ENCODE peak calls at places on chromosomes 11 and 22, in seven cellular contexts. J, M, D, K, A, E and O are unnamed samples.

GRCh38 chr11:91776660-91777059 is 448.0 kb upstream of the FAT3 start:
- DNase-seq in A (no peak), M (no peak), E (no peak), K (no peak), J (no peak), D (no peak), O (no peak)

GRCh38 chr11:11387201-11387600 is 34.2 kb upstream of the CSNK2A3 start:
- DNase-seq in K (no peak), M (no peak), D (no peak), E (no peak), A (no peak), J (no peak), O (no peak)

GRCh38 chr11:117690484-117691205 is 106.4 kb downstream of the DSCAML1 start:
- DNase-seq in E (no peak), K (no peak), M (no peak), J (no peak), A (no peak), D (no peak), O (peak)

GRCh38 chr11:2385156-2386151 is 8.3 kb downstream of the CD81 start:
- DNase-seq in M (no peak), J (no peak), K (peak), D (no peak), E (peak), A (no peak), O (no peak)

GRCh38 chr11:10348650-10349280 is 43.9 kb downstream of the ADM start:
- DNase-seq in K (no peak), E (no peak), A (peak), D (no peak), J (no peak), M (no peak), O (peak)

GRCh38 chr11:42473116-42473515 is 838.7 kb upstream of the API5 start:
- DNase-seq in K (no peak), D (no peak), M (no peak), E (no peak), A (no peak), J (no peak), O (no peak)

GRCh38 chr11:29161216-29161615 is 855.6 kb downstream of the KCNA4 start:
- DNase-seq in E (no peak), J (no peak), D (no peak), M (no peak), A (no peak), K (no peak), O (no peak)

GRCh38 chr11:12211331-12212065 is 101.1 kb downstream of the MICAL2 start:
- DNase-seq in K (no peak), J (no peak), E (no peak), M (no peak), D (no peak), A (no peak), O (no peak)

GRCh38 chr11:66892926-66893325 is 36.1 kb downstream of the LRFN4 start:
- DNase-seq in J (no peak), E (no peak), A (no peak), M (no peak), D (no peak), K (no peak), O (no peak)

GRCh38 chr11:25855916-25856315 is 476.0 kb upstream of the ANO3 start:
- DNase-seq in M (no peak), D (no peak), K (no peak), J (no peak), A (no peak), E (no peak), O (no peak)

GRCh38 chr11:16166571-16166970 is 189.8 kb downstream of the SOX6 start:
- DNase-seq in M (no peak), K (no peak), D (no peak), A (no peak), E (no peak), J (no peak), O (no peak)

GRCh38 chr11:117823941-117824420 is 563 bp downstream of the FXYD2 start:
- DNase-seq in D (peak), M (no peak), A (no peak), E (no peak), J (no peak), K (peak), O (no peak)

GRCh38 chr22:35661377-35661937 is 13.2 kb downstream of the APOL6 start:
- DNase-seq in J (no peak), M (no peak), K (no peak), D (no peak), E (no peak), A (no peak), O (no peak)

GRCh38 chr22:49212466-49212865 is 615.2 kb downstream of the BRD1 start:
- DNase-seq in A (no peak), D (no peak), E (no peak), K (no peak), M (no peak), J (no peak), O (no peak)

GRCh38 chr22:20523118-20523983 is 15.9 kb downstream of the MED15 start:
- DNase-seq in E (no peak), J (no peak), A (peak), K (peak), D (no peak), M (no peak), O (peak)

GRCh38 chr11:65653229-65654225 is 9.2 kb downstream of the RELA start:
- DNase-seq in K (no peak), M (no peak), J (no peak), E (no peak), D (peak), A (peak), O (no peak)

GRCh38 chr11:10246991-10247390 is 47.0 kb downstream of the SBF2 start:
- DNase-seq in A (no peak), K (no peak), J (no peak), M (no peak), D (no peak), E (no peak), O (peak)

GRCh38 chr11:66546966-66547661 is 411 bp downstream of the ACTN3 start:
- DNase-seq in K (no peak), A (no peak), M (no peak), D (no peak), E (no peak), J (no peak), O (no peak)

GRCh38 chr11:79209540-79210266 is 231.1 kb downstream of the TENM4 start:
- DNase-seq in J (no peak), K (no peak), A (no peak), M (no peak), E (no peak), D (no peak), O (no peak)

GRCh38 chr11:11215058-11215815 is 137.8 kb downstream of the CSNK2A3 start:
- DNase-seq in K (no peak), J (no peak), A (no peak), E (no peak), D (no peak), M (no peak), O (no peak)

GRCh38 chr11:35912883-35913614 is 30.8 kb upstream of the LDLRAD3 start:
- DNase-seq in A (no peak), M (no peak), K (no peak), D (no peak), E (no peak), J (no peak), O (no peak)

GRCh38 chr11:63896071-63896470 is 20.9 kb downstream of the RCOR2 start:
- DNase-seq in E (no peak), K (no peak), D (peak), A (no peak), J (no peak), M (no peak), O (no peak)

GRCh38 chr11:123235687-123236261 is 40.7 kb upstream of the CLMP start:
- DNase-seq in A (no peak), E (no peak), K (no peak), D (no peak), M (no peak), J (no peak), O (no peak)

GRCh38 chr22:39594411-39594810 is 23.9 kb downstream of the CACNA1I start:
- DNase-seq in M (no peak), K (no peak), J (no peak), A (no peak), E (no peak), D (no peak), O (no peak)

GRCh38 chr11:118342503-118343161 is at the start of gene CD3D:
- DNase-seq in K (peak), M (peak), D (no peak), A (no peak), E (no peak), J (no peak), O (no peak)

GRCh38 chr11:46604796-46605195 is 11.0 kb upstream of the AMBRA1 start:
- DNase-seq in E (no peak), D (no peak), A (no peak), J (no peak), M (no peak), K (no peak), O (no peak)

GRCh38 chr11:122181372-122181771 is 65.4 kb upstream of the BLID start:
- DNase-seq in E (no peak), A (no peak), M (no peak), J (no peak), K (no peak), D (no peak), O (no peak)

GRCh38 chr11:112751763-112752162 is 209.5 kb upstream of the NCAM1 start:
- DNase-seq in M (no peak), A (no peak), D (no peak), J (no peak), E (no peak), K (no peak), O (no peak)

GRCh38 chr11:14443642-14444041 is 56.0 kb downstream of the COPB1 start:
- DNase-seq in E (no peak), M (no peak), D (no peak), K (no peak), A (no peak), J (no peak), O (peak)

GRCh38 chr22:39153220-39153860 is 860 bp upstream of the CBX7 start:
- DNase-seq in A (no peak), D (no peak), E (no peak), J (peak), M (no peak), K (no peak), O (no peak)